ENCODE peak calls at places on chromosomes 13 and 19, in four cellular contexts. G is A549, K is IMR-90, F is K562. Z is an unnamed sample.

GRCh38 chr13:94548382-94549240 is 47.3 kb downstream of the TGDS start:
- DNase-seq in G (peak), K (peak), F (no peak), Z (peak)

GRCh38 chr13:83153833-83154232 is 728.4 kb downstream of the SLITRK1 start:
- DNase-seq in F (no peak), K (no peak), G (no peak), Z (no peak)

GRCh38 chr19:35545855-35546381 is 492 bp downstream of the TMEM147 start:
- DNase-seq in F (peak), K (no peak), G (peak), Z (no peak)

GRCh38 chr19:45451181-45451849 is 16.5 kb upstream of the FOSB start:
- DNase-seq in G (no peak), K (peak), F (no peak), Z (no peak)

GRCh38 chr13:43397110-43397509 is 373.7 kb downstream of the DNAJC15 start:
- DNase-seq in G (no peak), F (no peak), K (peak), Z (no peak)

GRCh38 chr13:113502686-113503085 is 12.2 kb upstream of the DCUN1D2 start:
- DNase-seq in F (no peak), K (no peak), G (no peak), Z (no peak)

GRCh38 chr19:56142897-56143434 is 1.9 kb downstream of the ZNF444 start:
- DNase-seq in G (no peak), K (no peak), F (no peak), Z (no peak)

GRCh38 chr13:102090532-102090931 is 311.3 kb downstream of the FGF14 start:
- DNase-seq in F (no peak), K (no peak), G (no peak), Z (no peak)

GRCh38 chr13:67769063-67769986 is 539.2 kb upstream of the PCDH9 start:
- DNase-seq in F (no peak), K (no peak), G (no peak), Z (no peak)

GRCh38 chr13:114257014-114257413 is 22.3 kb downstream of the CDC16 start:
- DNase-seq in F (no peak), G (no peak), K (no peak), Z (no peak)

GRCh38 chr19:31992750-31993149 is 352.7 kb upstream of the ZNF507 start:
- DNase-seq in G (no peak), K (no peak), F (no peak), Z (no peak)

GRCh38 chr19:8926341-8926740 is 83.9 kb downstream of the MUC16 start:
- DNase-seq in G (no peak), F (no peak), K (no peak), Z (no peak)

GRCh38 chr13:32031815-32032345 is 306 bp downstream of the FRY start:
- DNase-seq in F (no peak), K (no peak), G (no peak), Z (no peak)

GRCh38 chr19:50501568-50502475 is 9.2 kb downstream of the JOSD2 start:
- DNase-seq in G (no peak), K (no peak), F (no peak), Z (no peak)

GRCh38 chr19:50498219-50499056 is 12.6 kb downstream of the JOSD2 start:
- DNase-seq in K (no peak), G (no peak), F (no peak), Z (no peak)

GRCh38 chr19:50500753-50501151 is 10.2 kb downstream of the JOSD2 start:
- DNase-seq in G (no peak), K (no peak), F (no peak), Z (no peak)

GRCh38 chr19:50501186-50501567 is 9.8 kb downstream of the JOSD2 start:
- DNase-seq in K (no peak), F (no peak), G (peak), Z (no peak)

GRCh38 chr19:50500060-50500752 is 10.8 kb downstream of the JOSD2 start:
- DNase-seq in G (peak), K (no peak), F (peak), Z (no peak)
- TF ChIP-seq MAZ in G (no peak), K (no peak), F (peak), Z (no peak)

GRCh38 chr13:44738463-44738862 is 162.3 kb upstream of the TSC22D1 start:
- DNase-seq in F (no peak), K (no peak), G (no peak), Z (no peak)

GRCh38 chr13:44732503-44733098 is 156.5 kb upstream of the TSC22D1 start:
- DNase-seq in F (no peak), K (no peak), G (no peak), Z (peak)

GRCh38 chr13:44735806-44736205 is 159.7 kb upstream of the TSC22D1 start:
- DNase-seq in K (no peak), G (no peak), F (no peak), Z (no peak)

GRCh38 chr13:44730099-44730498 is 154.0 kb upstream of the TSC22D1 start:
- DNase-seq in G (no peak), K (no peak), F (no peak), Z (no peak)

GRCh38 chr13:44734204-44734707 is 158.1 kb upstream of the TSC22D1 start:
- DNase-seq in G (no peak), K (peak), F (no peak), Z (no peak)
- TF ChIP-seq BHLHE40 in G (no peak), K (no peak), F (no peak), Z (no peak)

DNA sequence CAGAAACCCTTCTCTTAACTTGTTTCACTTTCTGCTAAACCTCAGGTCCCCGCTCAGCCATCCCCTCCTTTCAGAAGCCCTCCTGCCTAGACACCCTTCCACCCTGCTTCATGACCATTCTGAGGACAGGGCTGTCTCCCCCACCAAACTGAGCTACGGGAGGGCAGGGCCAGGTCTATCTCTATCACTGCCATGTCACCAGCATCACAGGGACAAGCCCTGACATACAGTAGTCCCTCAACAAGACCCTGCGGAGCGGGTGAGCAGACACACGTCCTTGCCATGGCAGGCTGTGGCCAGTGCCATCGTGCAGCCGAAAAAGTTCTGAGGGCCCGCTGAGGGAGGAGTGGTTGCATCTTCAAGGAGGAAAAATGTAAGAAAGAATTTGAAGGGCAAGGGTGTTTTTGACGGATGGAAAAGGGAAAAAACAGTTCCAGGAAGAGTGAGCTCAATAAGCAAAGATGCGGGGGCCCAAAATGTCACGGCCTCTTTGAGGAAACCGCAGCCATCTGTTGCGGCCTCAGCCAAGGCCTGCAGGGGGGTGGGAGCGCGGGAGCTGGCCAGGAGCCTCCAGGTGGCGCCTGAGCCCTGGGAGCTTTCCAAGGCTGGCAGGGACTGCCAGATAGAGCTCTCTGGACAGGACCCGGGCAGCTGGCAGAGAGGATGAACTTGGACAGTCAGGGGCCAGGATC is 8.1 kb downstream of the PTGIR start:
- DNase-seq in F (peak), G (peak), K (peak), Z (peak)
- TF ChIP-seq MAZ in F (peak), G (no peak), K (peak), Z (no peak)

GRCh38 chr19:38455031-38455430 is 21.5 kb downstream of the RYR1 start:
- DNase-seq in F (no peak), K (peak), G (no peak), Z (peak)
- TF ChIP-seq BHLHE40 in F (no peak), K (no peak), G (no peak), Z (no peak)